ENCODE peak calls at places on chromosome 1, in nine cellular contexts. One of them, this sample, is unnamed.

GRCh38 chr1:202590975-202591411 is 119.3 kb downstream of the SYT2 start:
- DNase-seq in IMR-90: no peak
- DNase-seq in kidney epithelial cell: no peak
- DNase-seq in tibial artery: no peak
- DNase-seq in tibial nerve: no peak
- DNase-seq in mesenchymal stem cell: no peak
- DNase-seq in esophagus muscularis mucosa: no peak
- DNase-seq in fibroblast of lung: no peak
- DNase-seq in heart right ventricle: no peak
- DNase-seq in this sample: no peak

GRCh38 chr1:169085911-169086310 is 20.6 kb upstream of the ATP1B1 start:
- DNase-seq in kidney epithelial cell: no peak
- DNase-seq in mesenchymal stem cell: no peak
- DNase-seq in tibial artery: no peak
- DNase-seq in tibial nerve: no peak
- DNase-seq in IMR-90: no peak
- DNase-seq in esophagus muscularis mucosa: peak; percentile 66
- DNase-seq in fibroblast of lung: no peak
- DNase-seq in heart right ventricle: no peak
- DNase-seq in this sample: no peak

GRCh38 chr1:44576456-44577150 is 97.7 kb downstream of the TMEM53 start:
- DNase-seq in tibial nerve: no peak
- DNase-seq in mesenchymal stem cell: no peak
- DNase-seq in heart right ventricle: no peak
- DNase-seq in esophagus muscularis mucosa: no peak
- DNase-seq in IMR-90: no peak
- DNase-seq in fibroblast of lung: peak; percentile 5
- DNase-seq in tibial artery: no peak
- DNase-seq in kidney epithelial cell: no peak
- DNase-seq in this sample: no peak

GRCh38 chr1:151909167-151910149 is at the start of gene THEM4:
- DNase-seq in mesenchymal stem cell: peak; percentile 95
- DNase-seq in heart right ventricle: peak; percentile 98
- DNase-seq in kidney epithelial cell: peak; percentile 72
- DNase-seq in fibroblast of lung: peak; percentile 96
- DNase-seq in esophagus muscularis mucosa: peak; percentile 99
- DNase-seq in IMR-90: peak; percentile 96
- DNase-seq in tibial nerve: peak; percentile 95
- DNase-seq in tibial artery: peak; percentile 97
- DNase-seq in this sample: peak; percentile 98

GRCh38 chr1:30409476-30410152 is 313.8 kb downstream of the MATN1 start:
- DNase-seq in fibroblast of lung: no peak
- DNase-seq in esophagus muscularis mucosa: peak; percentile 90
- DNase-seq in tibial nerve: peak; percentile 3
- DNase-seq in mesenchymal stem cell: no peak
- DNase-seq in IMR-90: no peak
- DNase-seq in tibial artery: no peak
- DNase-seq in heart right ventricle: no peak
- DNase-seq in kidney epithelial cell: no peak
- DNase-seq in this sample: peak; percentile 19

GRCh38 chr1:60227581-60228252 is 154.1 kb upstream of the C1orf87 start:
- DNase-seq in mesenchymal stem cell: peak; percentile 8
- DNase-seq in fibroblast of lung: peak; percentile 24
- DNase-seq in IMR-90: peak; percentile 0
- DNase-seq in tibial artery: no peak
- DNase-seq in tibial nerve: no peak
- DNase-seq in esophagus muscularis mucosa: no peak
- DNase-seq in kidney epithelial cell: peak; percentile 1
- DNase-seq in heart right ventricle: no peak
- DNase-seq in this sample: no peak

GRCh38 chr1:61644303-61644702 is 80.6 kb downstream of the TM2D1 start:
- DNase-seq in mesenchymal stem cell: no peak
- DNase-seq in fibroblast of lung: no peak
- DNase-seq in heart right ventricle: no peak
- DNase-seq in IMR-90: no peak
- DNase-seq in esophagus muscularis mucosa: no peak
- DNase-seq in tibial artery: no peak
- DNase-seq in tibial nerve: no peak
- DNase-seq in kidney epithelial cell: no peak
- DNase-seq in this sample: no peak

GRCh38 chr1:10128081-10128765 is 82.1 kb upstream of the KIF1B start:
- DNase-seq in fibroblast of lung: no peak
- DNase-seq in esophagus muscularis mucosa: no peak
- DNase-seq in heart right ventricle: no peak
- DNase-seq in tibial nerve: no peak
- DNase-seq in kidney epithelial cell: no peak
- DNase-seq in tibial artery: no peak
- DNase-seq in IMR-90: no peak
- DNase-seq in mesenchymal stem cell: no peak
- DNase-seq in this sample: no peak

GRCh38 chr1:111834956-111835355 is 79.3 kb downstream of the DDX20 start:
- DNase-seq in esophagus muscularis mucosa: no peak
- DNase-seq in kidney epithelial cell: no peak
- DNase-seq in mesenchymal stem cell: no peak
- DNase-seq in fibroblast of lung: no peak
- DNase-seq in heart right ventricle: no peak
- DNase-seq in tibial nerve: no peak
- DNase-seq in IMR-90: no peak
- DNase-seq in tibial artery: no peak
- DNase-seq in this sample: no peak

GRCh38 chr1:240171907-240172306 is 80.2 kb downstream of the FMN2 start:
- DNase-seq in heart right ventricle: no peak
- DNase-seq in fibroblast of lung: no peak
- DNase-seq in tibial nerve: no peak
- DNase-seq in kidney epithelial cell: no peak
- DNase-seq in tibial artery: no peak
- DNase-seq in IMR-90: no peak
- DNase-seq in esophagus muscularis mucosa: no peak
- DNase-seq in mesenchymal stem cell: no peak
- DNase-seq in this sample: no peak

GRCh38 chr1:81877940-81878339 is 77.2 kb downstream of the ADGRL2 start:
- DNase-seq in tibial artery: no peak
- DNase-seq in tibial nerve: no peak
- DNase-seq in fibroblast of lung: no peak
- DNase-seq in IMR-90: no peak
- DNase-seq in kidney epithelial cell: no peak
- DNase-seq in heart right ventricle: no peak
- DNase-seq in esophagus muscularis mucosa: no peak
- DNase-seq in mesenchymal stem cell: no peak
- DNase-seq in this sample: no peak

GRCh38 chr1:107874221-107874620 is 90.8 kb downstream of the VAV3 start:
- DNase-seq in mesenchymal stem cell: no peak
- DNase-seq in IMR-90: no peak
- DNase-seq in tibial nerve: no peak
- DNase-seq in heart right ventricle: no peak
- DNase-seq in tibial artery: no peak
- DNase-seq in kidney epithelial cell: no peak
- DNase-seq in esophagus muscularis mucosa: no peak
- DNase-seq in fibroblast of lung: peak; percentile 12
- DNase-seq in this sample: no peak

GRCh38 chr1:1482856-1483255 is 11.3 kb downstream of the ATAD3B start:
- DNase-seq in IMR-90: no peak
- DNase-seq in tibial nerve: no peak
- DNase-seq in heart right ventricle: no peak
- DNase-seq in kidney epithelial cell: no peak
- DNase-seq in esophagus muscularis mucosa: no peak
- DNase-seq in mesenchymal stem cell: no peak
- DNase-seq in tibial artery: no peak
- DNase-seq in fibroblast of lung: no peak
- DNase-seq in this sample: no peak
- H3K36me3 ChIP-seq in IMR-90: peaks cover 47% of the 10 kb centered on the region
- H3K36me3 ChIP-seq in tibial nerve: peaks cover 89% of the 10 kb centered on the region
- H3K36me3 ChIP-seq in heart right ventricle: peaks cover 30% of the 10 kb centered on the region
- H3K36me3 ChIP-seq in kidney epithelial cell: peaks cover 2% of the 10 kb centered on the region
- H3K36me3 ChIP-seq in esophagus muscularis mucosa: peaks cover 86% of the 10 kb centered on the region
- H3K36me3 ChIP-seq in mesenchymal stem cell: peaks cover 48% of the 10 kb centered on the region
- H3K36me3 ChIP-seq in tibial artery: peaks cover 85% of the 10 kb centered on the region
- H3K36me3 ChIP-seq in fibroblast of lung: peaks cover 32% of the 10 kb centered on the region
- H3K36me3 ChIP-seq in this sample: peaks cover 42% of the 10 kb centered on the region

GRCh38 chr1:29208462-29208861 is 22.3 kb downstream of the MECR start:
- DNase-seq in fibroblast of lung: no peak
- DNase-seq in kidney epithelial cell: no peak
- DNase-seq in IMR-90: no peak
- DNase-seq in heart right ventricle: no peak
- DNase-seq in mesenchymal stem cell: no peak
- DNase-seq in tibial artery: no peak
- DNase-seq in esophagus muscularis mucosa: no peak
- DNase-seq in tibial nerve: no peak
- DNase-seq in this sample: no peak
- H3K36me3 ChIP-seq in fibroblast of lung: peaks cover 6% of the 10 kb centered on the region
- H3K36me3 ChIP-seq in kidney epithelial cell: peaks cover 3% of the 10 kb centered on the region
- H3K36me3 ChIP-seq in IMR-90: peaks cover 21% of the 10 kb centered on the region
- H3K36me3 ChIP-seq in heart right ventricle: peaks cover 4% of the 10 kb centered on the region
- H3K36me3 ChIP-seq in mesenchymal stem cell: peaks cover 65% of the 10 kb centered on the region
- H3K36me3 ChIP-seq in tibial artery: peaks cover 77% of the 10 kb centered on the region
- H3K36me3 ChIP-seq in esophagus muscularis mucosa: peaks cover 68% of the 10 kb centered on the region
- H3K36me3 ChIP-seq in tibial nerve: peaks cover 86% of the 10 kb centered on the region
- H3K36me3 ChIP-seq in this sample: peaks cover 28% of the 10 kb centered on the region

GRCh38 chr1:183318433-183318832 is 99.7 kb downstream of the NMNAT2 start:
- DNase-seq in esophagus muscularis mucosa: peak; percentile 95
- DNase-seq in mesenchymal stem cell: peak; percentile 91
- DNase-seq in fibroblast of lung: peak; percentile 92
- DNase-seq in heart right ventricle: peak; percentile 73
- DNase-seq in tibial nerve: peak; percentile 82
- DNase-seq in kidney epithelial cell: peak; percentile 72
- DNase-seq in tibial artery: peak; percentile 88
- DNase-seq in IMR-90: peak; percentile 95
- DNase-seq in this sample: no peak
- H3K36me3 ChIP-seq in esophagus muscularis mucosa: no peaks in the 10 kb centered on the region
- H3K36me3 ChIP-seq in mesenchymal stem cell: no peaks in the 10 kb centered on the region
- H3K36me3 ChIP-seq in fibroblast of lung: no peaks in the 10 kb centered on the region
- H3K36me3 ChIP-seq in heart right ventricle: no peaks in the 10 kb centered on the region
- H3K36me3 ChIP-seq in tibial nerve: no peaks in the 10 kb centered on the region
- H3K36me3 ChIP-seq in kidney epithelial cell: no peaks in the 10 kb centered on the region
- H3K36me3 ChIP-seq in tibial artery: no peaks in the 10 kb centered on the region
- H3K36me3 ChIP-seq in IMR-90: no peaks in the 10 kb centered on the region
- H3K36me3 ChIP-seq in this sample: no peaks in the 10 kb centered on the region

DNA sequence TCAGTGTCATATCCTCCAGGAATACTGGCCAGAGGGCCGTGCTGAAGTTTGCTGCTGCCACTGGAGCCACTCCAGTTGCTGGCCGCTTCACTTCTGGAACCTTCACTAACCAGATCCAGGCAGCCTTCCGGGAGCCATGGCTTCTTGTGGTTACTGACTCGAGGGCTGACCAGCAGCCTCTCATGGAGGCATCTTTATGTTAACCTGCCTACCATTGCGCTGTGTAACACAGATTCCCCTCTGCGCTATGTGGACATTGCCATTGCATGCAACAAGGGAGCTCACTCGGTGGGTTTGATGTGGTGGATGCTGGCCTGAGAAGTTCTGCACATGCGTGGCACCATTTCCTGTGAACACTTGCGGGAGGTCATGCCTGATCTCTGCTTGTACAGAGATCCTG is 24.8 kb downstream of the MTR start:
- DNase-seq in mesenchymal stem cell: no peak
- DNase-seq in fibroblast of lung: no peak
- DNase-seq in IMR-90: no peak
- DNase-seq in tibial nerve: no peak
- DNase-seq in tibial artery: no peak
- DNase-seq in heart right ventricle: no peak
- DNase-seq in esophagus muscularis mucosa: no peak
- DNase-seq in kidney epithelial cell: no peak
- DNase-seq in this sample: no peak
- H3K36me3 ChIP-seq in mesenchymal stem cell: peaks cover 69% of the 10 kb centered on the region
- H3K36me3 ChIP-seq in fibroblast of lung: peaks cover 3% of the 10 kb centered on the region
- H3K36me3 ChIP-seq in IMR-90: peaks cover 23% of the 10 kb centered on the region
- H3K36me3 ChIP-seq in tibial nerve: peaks cover 64% of the 10 kb centered on the region
- H3K36me3 ChIP-seq in tibial artery: peaks cover 74% of the 10 kb centered on the region
- H3K36me3 ChIP-seq in heart right ventricle: peaks cover 39% of the 10 kb centered on the region
- H3K36me3 ChIP-seq in esophagus muscularis mucosa: peaks cover 65% of the 10 kb centered on the region
- H3K36me3 ChIP-seq in kidney epithelial cell: no peaks in the 10 kb centered on the region
- H3K36me3 ChIP-seq in this sample: peaks cover 41% of the 10 kb centered on the region

DNA sequence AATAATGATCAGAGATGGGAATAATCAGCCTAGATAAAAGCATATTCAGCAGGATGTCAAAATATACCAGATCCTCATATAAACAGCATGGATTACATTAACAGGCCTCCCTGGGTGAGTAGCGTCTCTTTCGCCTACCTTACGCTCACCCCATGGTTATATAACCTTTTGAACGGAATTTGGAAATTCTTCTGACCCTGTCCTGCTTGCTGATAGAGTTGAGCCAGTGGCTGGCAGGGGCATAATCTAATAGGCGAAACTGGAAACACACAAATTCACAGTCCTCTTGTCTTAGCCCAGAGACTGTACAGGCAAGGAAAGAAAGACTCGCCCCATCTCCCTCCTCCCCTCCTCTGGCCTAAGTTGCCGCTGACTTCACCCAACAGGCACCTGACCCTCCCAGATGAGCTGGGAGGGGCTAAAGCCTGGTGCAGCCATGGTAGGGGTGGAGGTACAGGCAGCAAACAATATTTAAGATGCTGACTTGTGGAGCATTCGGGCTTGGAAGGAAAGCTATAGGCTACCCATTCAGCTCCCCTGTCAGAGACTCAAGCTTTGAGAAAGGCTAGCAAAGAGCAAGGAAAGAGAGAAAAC is at the start of gene ANGPTL7:
- DNase-seq in fibroblast of lung: no peak
- DNase-seq in kidney epithelial cell: no peak
- DNase-seq in tibial artery: no peak
- DNase-seq in mesenchymal stem cell: no peak
- DNase-seq in esophagus muscularis mucosa: no peak
- DNase-seq in tibial nerve: peak; percentile 69
- DNase-seq in IMR-90: no peak
- DNase-seq in heart right ventricle: no peak
- DNase-seq in this sample: no peak
- H3K36me3 ChIP-seq in fibroblast of lung: peaks cover 6% of the 10 kb centered on the region
- H3K36me3 ChIP-seq in kidney epithelial cell: peaks cover 2% of the 10 kb centered on the region
- H3K36me3 ChIP-seq in tibial artery: peaks cover 55% of the 10 kb centered on the region
- H3K36me3 ChIP-seq in mesenchymal stem cell: peaks cover 66% of the 10 kb centered on the region
- H3K36me3 ChIP-seq in esophagus muscularis mucosa: peaks cover 53% of the 10 kb centered on the region
- H3K36me3 ChIP-seq in tibial nerve: peaks cover 42% of the 10 kb centered on the region
- H3K36me3 ChIP-seq in IMR-90: peaks cover 20% of the 10 kb centered on the region
- H3K36me3 ChIP-seq in heart right ventricle: no peaks in the 10 kb centered on the region
- H3K36me3 ChIP-seq in this sample: peaks cover 39% of the 10 kb centered on the region

DNA sequence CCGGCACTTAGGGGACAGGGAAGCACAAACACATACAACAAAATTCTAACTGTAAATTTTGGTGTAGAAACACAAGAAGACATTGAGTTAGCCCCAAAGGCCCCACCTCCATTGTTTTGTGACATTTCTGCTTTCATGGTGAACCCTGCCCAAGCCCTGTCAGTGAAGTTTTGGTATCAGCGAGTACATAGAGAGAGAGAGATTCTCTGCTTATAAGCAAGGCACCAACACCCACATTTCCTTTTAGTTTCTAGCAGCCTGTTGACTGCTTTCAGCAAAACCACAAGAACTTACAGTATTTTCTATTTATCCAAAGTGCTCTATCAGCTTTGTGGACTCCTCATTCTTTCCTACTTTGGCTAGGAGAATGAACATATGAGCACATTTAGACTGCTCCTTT is 24.0 kb downstream of the ZNF124 start:
- DNase-seq in tibial nerve: no peak
- DNase-seq in fibroblast of lung: no peak
- DNase-seq in tibial artery: no peak
- DNase-seq in kidney epithelial cell: no peak
- DNase-seq in esophagus muscularis mucosa: no peak
- DNase-seq in heart right ventricle: no peak
- DNase-seq in mesenchymal stem cell: no peak
- DNase-seq in IMR-90: no peak
- DNase-seq in this sample: no peak
- H3K36me3 ChIP-seq in tibial nerve: peaks cover 71% of the 10 kb centered on the region
- H3K36me3 ChIP-seq in fibroblast of lung: no peaks in the 10 kb centered on the region
- H3K36me3 ChIP-seq in tibial artery: peaks cover 4% of the 10 kb centered on the region
- H3K36me3 ChIP-seq in kidney epithelial cell: peaks cover 3% of the 10 kb centered on the region
- H3K36me3 ChIP-seq in esophagus muscularis mucosa: peaks cover 9% of the 10 kb centered on the region
- H3K36me3 ChIP-seq in heart right ventricle: peaks cover 11% of the 10 kb centered on the region
- H3K36me3 ChIP-seq in mesenchymal stem cell: peaks cover 18% of the 10 kb centered on the region
- H3K36me3 ChIP-seq in IMR-90: peaks cover 7% of the 10 kb centered on the region
- H3K36me3 ChIP-seq in this sample: no peaks in the 10 kb centered on the region

GRCh38 chr1:154344977-154345837 is 19.9 kb downstream of the ATP8B2 start:
- DNase-seq in heart right ventricle: no peak
- DNase-seq in fibroblast of lung: peak; percentile 54
- DNase-seq in IMR-90: peak; percentile 35
- DNase-seq in mesenchymal stem cell: peak; percentile 45
- DNase-seq in esophagus muscularis mucosa: no peak
- DNase-seq in kidney epithelial cell: no peak
- DNase-seq in tibial artery: no peak
- DNase-seq in tibial nerve: no peak
- DNase-seq in this sample: no peak
- H3K36me3 ChIP-seq in heart right ventricle: peaks cover 31% of the 10 kb centered on the region
- H3K36me3 ChIP-seq in fibroblast of lung: peaks cover 66% of the 10 kb centered on the region
- H3K36me3 ChIP-seq in IMR-90: peaks cover 84% of the 10 kb centered on the region
- H3K36me3 ChIP-seq in mesenchymal stem cell: peaks cover 96% of the 10 kb centered on the region
- H3K36me3 ChIP-seq in esophagus muscularis mucosa: peaks cover 95% of the 10 kb centered on the region
- H3K36me3 ChIP-seq in kidney epithelial cell: no peaks in the 10 kb centered on the region
- H3K36me3 ChIP-seq in tibial artery: peaks cover 96% of the 10 kb centered on the region
- H3K36me3 ChIP-seq in tibial nerve: peaks cover 95% of the 10 kb centered on the region
- H3K36me3 ChIP-seq in this sample: peaks cover 58% of the 10 kb centered on the region